ENCODE peak calls at places on chromosomes 2 and 18, in five cellular contexts. X, Y, U, S and T are unnamed samples.

GRCh38 chr2:132670961-132671781 is 1.2 kb upstream of the LYPD1 start:
- DNase-seq in X (no peak), U (no peak), S (peak), Y (no peak), T (no peak)

GRCh38 chr2:96369186-96369585 is 33.6 kb downstream of the NCAPH start:
- DNase-seq in X (no peak), S (no peak), Y (no peak), U (no peak), T (no peak)

GRCh38 chr2:227834423-227834822 is 20.8 kb downstream of the CCL20 start:
- DNase-seq in S (no peak), X (no peak), U (no peak), Y (no peak), T (no peak)

GRCh38 chr2:65939687-65940086 is 495.2 kb upstream of the MEIS1 start:
- DNase-seq in X (no peak), Y (no peak), U (no peak), S (no peak), T (no peak)

GRCh38 chr18:77035380-77035779 is 97.2 kb downstream of the MBP start:
- DNase-seq in S (no peak), X (no peak), Y (no peak), U (no peak), T (no peak)

GRCh38 chr18:28177828-28178635 is 1.1 kb upstream of the CDH2 start:
- DNase-seq in S (no peak), X (peak), Y (peak), U (no peak), T (peak)

GRCh38 chr2:42086500-42086953 is 38.7 kb downstream of the PKDCC start:
- DNase-seq in S (peak), X (peak), U (no peak), Y (peak), T (peak)

GRCh38 chr18:8402237-8402636 is 207.0 kb upstream of the RAB12 start:
- DNase-seq in U (no peak), S (no peak), Y (no peak), X (no peak), T (no peak)

GRCh38 chr2:238969857-238970256 is 122.0 kb downstream of the TWIST2 start:
- DNase-seq in U (no peak), S (no peak), X (no peak), Y (no peak), T (no peak)

GRCh38 chr2:214679736-214680135 is 129.7 kb downstream of the BARD1 start:
- DNase-seq in U (no peak), S (no peak), X (no peak), Y (no peak), T (no peak)

GRCh38 chr18:78758496-78758895 is 221.1 kb upstream of the SALL3 start:
- DNase-seq in X (no peak), Y (no peak), S (no peak), U (no peak), T (no peak)

GRCh38 chr2:189751080-189751658 is 11.4 kb downstream of the OSGEPL1 start:
- DNase-seq in Y (no peak), X (peak), U (no peak), S (no peak), T (peak)

GRCh38 chr2:6352906-6353515 is 512.7 kb downstream of the CMPK2 start:
- DNase-seq in Y (peak), X (peak), U (peak), S (peak), T (peak)

GRCh38 chr2:10868465-10869314 is 43.0 kb upstream of the KCNF1 start:
- DNase-seq in U (no peak), X (peak), S (peak), Y (peak), T (no peak)

GRCh38 chr2:3628800-3629199 is 29.2 kb upstream of the ALLC start:
- DNase-seq in S (no peak), Y (peak), U (no peak), X (peak), T (peak)

GRCh38 chr18:22347624-22348511 is 69.8 kb downstream of the CTAGE1 start:
- DNase-seq in X (no peak), S (no peak), U (no peak), Y (peak), T (no peak)
- H3K27ac ChIP-seq in X (peak), S (peak), U (peak), Y (peak), T (no peak)

GRCh38 chr18:22171263-22171838 is 2.0 kb downstream of the GATA6 start:
- DNase-seq in S (no peak), X (no peak), U (no peak), Y (no peak), T (no peak)
- H3K4me3 ChIP-seq in S (peak), X (peak), U (peak), Y (peak), T (no peak)

GRCh38 chr2:163637876-163638275 is 97.9 kb downstream of the FIGN start:
- DNase-seq in X (no peak), Y (no peak), S (no peak), U (no peak), T (no peak)
- TF ChIP-seq CTCF in X (no peak), Y (no peak), S (no peak), U (no peak), T (no peak)

DNA sequence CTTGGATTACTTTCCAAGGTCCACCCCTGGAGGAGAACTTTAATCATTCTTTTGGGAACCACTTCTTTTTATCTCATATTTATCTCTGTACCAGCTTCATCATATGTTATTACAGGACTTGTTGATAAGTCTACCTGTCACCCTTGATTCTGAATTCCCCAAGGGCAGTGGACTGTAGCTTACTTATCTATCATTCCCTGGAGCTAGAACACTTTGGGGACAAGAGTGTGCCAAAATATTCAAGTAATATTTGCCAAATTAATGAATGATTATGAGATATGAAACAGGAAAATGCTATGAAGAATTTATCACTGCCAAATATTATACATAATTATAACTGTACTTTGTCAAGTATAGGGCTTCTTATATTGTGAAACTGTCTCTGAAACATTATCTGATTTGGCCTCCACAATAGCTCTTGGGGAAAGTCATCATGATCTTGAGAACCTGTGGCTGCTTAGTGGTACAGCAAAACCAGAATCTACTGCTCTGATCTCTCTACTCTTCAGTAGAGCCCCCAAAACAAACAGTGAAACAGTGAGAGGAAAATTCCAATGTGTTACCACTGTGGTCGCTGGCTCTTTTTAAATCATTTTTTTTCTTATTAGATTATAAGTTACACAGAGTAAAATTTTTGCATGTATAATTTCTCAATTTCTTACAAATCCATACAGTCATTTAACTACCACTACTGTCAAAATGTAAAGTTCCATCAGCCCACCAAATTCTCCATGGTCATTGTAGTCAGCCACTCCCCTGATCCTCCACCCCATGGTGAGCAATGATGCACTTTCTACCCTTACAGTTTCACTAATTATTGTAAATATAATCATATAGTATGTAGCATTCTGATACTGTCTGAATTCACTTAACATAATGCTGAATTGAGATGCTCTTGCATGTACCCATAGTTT is 197.5 kb downstream of the PIEZO2 start:
- DNase-seq in U (no peak), Y (no peak), S (no peak), X (no peak), T (no peak)
- H3K27ac ChIP-seq in U (no peak), Y (no peak), S (no peak), X (no peak), T (no peak)

DNA sequence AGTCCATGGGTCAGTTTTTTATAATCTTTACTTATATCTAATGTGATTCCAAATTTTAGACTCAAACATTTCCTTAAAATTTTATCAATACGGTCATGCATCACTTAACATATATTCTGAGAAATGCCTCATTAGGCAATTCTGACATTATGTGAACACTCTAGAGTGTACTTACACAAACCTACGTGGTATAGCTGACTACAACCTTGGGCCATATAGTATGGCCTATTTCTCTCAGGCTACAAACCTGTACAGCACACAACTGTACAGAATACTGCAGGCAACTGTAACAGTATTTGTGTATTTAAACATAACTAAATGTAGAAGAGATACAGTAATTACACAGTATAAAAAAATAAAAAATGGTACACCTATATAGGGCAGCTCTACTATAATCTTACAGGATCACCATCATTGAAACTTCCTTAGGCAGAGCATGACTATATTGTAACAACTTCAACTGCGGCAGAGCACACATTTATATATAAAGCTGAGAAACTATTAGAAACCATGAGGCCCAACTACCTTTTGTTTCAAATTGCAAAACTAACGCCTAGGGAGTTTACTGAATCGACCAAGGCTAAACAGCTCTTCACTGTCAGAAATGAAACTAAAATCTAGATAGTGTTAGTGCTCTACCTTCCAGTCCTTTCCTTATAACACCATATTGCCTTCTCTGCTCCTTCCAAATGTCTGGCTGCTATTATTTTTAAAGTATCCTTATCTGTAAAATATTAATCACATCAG is 6.9 kb downstream of the YES1 start:
- DNase-seq in Y (no peak), S (no peak), U (no peak), X (no peak), T (no peak)
- H3K4me3 ChIP-seq in Y (no peak), S (no peak), U (peak), X (no peak), T (no peak)

GRCh38 chr2:263774-264492 is at the start of gene SH3YL1:
- DNase-seq in S (no peak), Y (peak), X (peak), U (peak), T (no peak)
- TF ChIP-seq CTCF in S (no peak), Y (no peak), X (no peak), U (no peak), T (no peak)

DNA sequence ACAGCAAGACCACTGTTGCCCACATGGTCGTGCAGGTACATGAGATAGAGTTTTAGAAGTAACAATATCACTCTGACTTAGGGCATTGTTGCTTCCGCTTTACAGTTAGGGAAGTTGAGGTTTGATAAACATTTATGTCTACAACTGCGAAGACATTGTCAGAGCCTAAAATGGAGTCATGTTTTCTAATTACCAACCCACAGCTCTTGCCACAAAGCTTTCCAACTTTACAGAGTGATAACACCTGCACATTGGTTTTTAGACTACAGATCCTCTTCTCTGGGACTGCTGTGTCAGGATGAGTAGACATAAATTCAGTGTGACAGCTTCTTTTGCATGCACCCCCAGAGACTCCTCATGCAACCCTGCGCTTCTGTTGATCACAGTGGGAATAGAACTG is 119.0 kb downstream of the FEZ2 start:
- DNase-seq in U (no peak), S (no peak), Y (no peak), X (no peak), T (no peak)
- H3K27ac ChIP-seq in U (no peak), S (peak), Y (peak), X (peak), T (no peak)